ENCODE peak calls at places on chromosomes 11 and 22, in ten cellular contexts. D is stimulated activated CD4-positive, alpha-beta T cell treated with anti-CD3 and anti-CD28 coated beads, Interleukin-15, amount 100 ng/mL, for 24 hours; O is neuronal stem cell; J is mucosa of descending colon; V is ELR; Q is activated CD8-positive, alpha-beta memory T cell treated with anti-CD3 and anti-CD28 coated beads, Interleukin-2, amount 50 U/mL, for 4 hours; X is effector CD4-positive, alpha-beta T cell; P is fibroblast of the conjunctiva; Z is CD8-positive, alpha-beta T cell; S is activated CD4-positive, CD25-positive, alpha-beta regulatory T cell. B is an unnamed sample.

GRCh38 chr11:59144579-59145345 is 2.1 kb downstream of the FAM111A start:
- DNase-seq in S (peak), J (peak), D (peak), Z (peak), P (peak), V (peak), X (peak), O (peak), Q (peak), B (peak)

GRCh38 chr22:44428941-44429615 is 69.0 kb downstream of the RTL6 start:
- DNase-seq in O (no peak), Z (no peak), Q (no peak), J (peak), P (no peak), S (no peak), X (no peak), D (no peak), V (no peak), B (no peak)

GRCh38 chr22:32987081-32987631 is 71.0 kb downstream of the SYN3 start:
- DNase-seq in P (no peak), O (peak), V (no peak), Q (no peak), D (no peak), X (no peak), S (no peak), J (no peak), Z (no peak), B (no peak)

GRCh38 chr11:3341298-3341697 is 37.6 kb downstream of the ZNF195 start:
- DNase-seq in V (peak), S (peak), D (peak), Z (peak), J (peak), O (peak), P (no peak), X (peak), Q (peak), B (peak)

GRCh38 chr11:13889566-13890214 is 72.8 kb upstream of the SPON1 start:
- DNase-seq in D (no peak), X (no peak), J (no peak), Z (no peak), S (no peak), O (no peak), P (no peak), V (no peak), Q (no peak), B (peak)

GRCh38 chr11:121426476-121427454 is 25.3 kb upstream of the SORL1 start:
- DNase-seq in D (peak), S (no peak), P (no peak), X (peak), Z (peak), V (no peak), Q (peak), J (peak), O (no peak), B (peak)

GRCh38 chr11:119062779-119063178 is 4.8 kb upstream of the VPS11 start:
- DNase-seq in Q (no peak), Z (no peak), V (peak), P (peak), D (no peak), J (no peak), S (no peak), O (no peak), X (no peak), B (peak)

GRCh38 chr11:118929496-118930151 is 3.9 kb upstream of the BCL9L start:
- DNase-seq in V (peak), Q (peak), P (no peak), S (peak), O (peak), J (peak), D (peak), X (peak), Z (peak), B (peak)

GRCh38 chr11:69080361-69080973 is 31.7 kb downstream of the TPCN2 start:
- DNase-seq in Z (peak), P (no peak), J (no peak), D (peak), Q (no peak), S (peak), O (no peak), V (peak), X (no peak), B (peak)

GRCh38 chr22:46806789-46807188 is 44.3 kb downstream of the TBC1D22A start:
- DNase-seq in O (no peak), X (no peak), Q (no peak), Z (no peak), D (no peak), P (no peak), S (no peak), V (no peak), J (no peak), B (no peak)

GRCh38 chr22:42905702-42906183 is 48.7 kb upstream of the ARFGAP3 start:
- DNase-seq in P (no peak), Z (no peak), Q (no peak), X (no peak), S (no peak), V (no peak), D (no peak), J (peak), O (no peak), B (no peak)

GRCh38 chr22:44399906-44400762 is 87.4 kb upstream of the SHISAL1 start:
- DNase-seq in P (no peak), Q (no peak), Z (no peak), D (no peak), S (no peak), O (no peak), J (peak), V (no peak), X (no peak), B (no peak)

GRCh38 chr22:46639843-46640242 is 19.7 kb downstream of the GRAMD4 start:
- DNase-seq in V (no peak), X (no peak), D (no peak), O (no peak), Q (no peak), J (no peak), S (no peak), P (no peak), Z (no peak), B (no peak)

GRCh38 chr11:3000032-3000961 is 8.2 kb upstream of the NAP1L4 start:
- DNase-seq in X (no peak), Q (peak), Z (no peak), P (peak), O (no peak), V (peak), S (no peak), D (no peak), J (peak), B (no peak)

GRCh38 chr22:39238966-39239510 is 5.7 kb downstream of the PDGFB start:
- DNase-seq in P (no peak), S (no peak), V (no peak), O (no peak), Q (no peak), J (no peak), X (no peak), Z (no peak), D (no peak), B (no peak)

GRCh38 chr11:125724125-125724524 is 22.0 kb upstream of the PATE1 start:
- DNase-seq in J (no peak), V (peak), X (no peak), S (no peak), D (no peak), O (no peak), Z (no peak), Q (no peak), P (no peak), B (peak)

GRCh38 chr11:65868076-65868667 is 4.4 kb downstream of the EFEMP2 start:
- DNase-seq in X (no peak), S (no peak), J (no peak), Q (no peak), O (peak), D (no peak), V (no peak), P (no peak), Z (no peak), B (no peak)

GRCh38 chr11:3609416-3610265 is 32.2 kb downstream of the ART5 start:
- DNase-seq in Q (no peak), V (peak), S (no peak), Z (no peak), J (no peak), D (peak), X (no peak), O (peak), P (no peak), B (peak)

GRCh38 chr11:72249961-72250360 is 6.0 kb upstream of the PHOX2A start:
- DNase-seq in D (no peak), Z (no peak), P (no peak), J (no peak), X (no peak), Q (no peak), V (no peak), S (no peak), O (no peak), B (no peak)

GRCh38 chr22:33332538-33332937 is 274.4 kb upstream of the SYN3 start:
- DNase-seq in P (no peak), O (no peak), S (no peak), X (no peak), V (no peak), J (peak), Z (no peak), Q (no peak), D (no peak), B (no peak)

GRCh38 chr11:1742371-1742770 is 8.0 kb downstream of the IFITM10 start:
- DNase-seq in X (no peak), Q (no peak), J (no peak), P (no peak), D (no peak), O (no peak), V (no peak), S (no peak), Z (no peak), B (no peak)

GRCh38 chr11:32316232-32316631 is 119.1 kb downstream of the WT1 start:
- DNase-seq in P (no peak), O (no peak), X (no peak), J (no peak), Z (no peak), V (no peak), D (no peak), Q (no peak), S (no peak), B (no peak)

GRCh38 chr11:119791701-119792151 is 62.7 kb upstream of the NECTIN1 start:
- DNase-seq in D (no peak), V (peak), P (peak), S (no peak), O (peak), X (no peak), J (no peak), Q (no peak), Z (no peak), B (no peak)

GRCh38 chr11:1198766-1199688 is 23.8 kb upstream of the MUC5B start:
- DNase-seq in P (no peak), O (no peak), Z (no peak), Q (peak), D (peak), X (no peak), J (peak), S (no peak), V (no peak), B (no peak)

GRCh38 chr11:134345237-134345550 is 13.4 kb downstream of the GLB1L2 start:
- DNase-seq in V (no peak), S (no peak), X (no peak), Z (no peak), Q (no peak), D (no peak), J (no peak), P (no peak), O (no peak), B (no peak)

GRCh38 chr22:47051435-47052175 is 289.2 kb downstream of the TBC1D22A start:
- DNase-seq in O (no peak), J (peak), P (no peak), Q (no peak), V (no peak), Z (no peak), X (no peak), D (no peak), S (no peak), B (no peak)

GRCh38 chr11:79189604-79190003 is 251.2 kb downstream of the TENM4 start:
- DNase-seq in S (no peak), V (no peak), D (no peak), Q (no peak), O (no peak), J (no peak), Z (no peak), P (no peak), X (no peak), B (no peak)

GRCh38 chr11:58060939-58061672 is 30.4 kb downstream of the OR6Q1 start:
- DNase-seq in Z (no peak), S (no peak), D (no peak), Q (no peak), V (peak), O (no peak), P (no peak), J (no peak), X (no peak), B (peak)

GRCh38 chr22:48950151-48950915 is 877.3 kb downstream of the BRD1 start:
- DNase-seq in P (no peak), V (no peak), O (no peak), X (no peak), Z (no peak), S (no peak), J (no peak), Q (no peak), D (no peak), B (no peak)

GRCh38 chr11:24848857-24849256 is 352.0 kb downstream of the LUZP2 start:
- DNase-seq in Z (no peak), D (no peak), S (no peak), O (no peak), V (no peak), X (no peak), J (no peak), Q (no peak), P (no peak), B (no peak)

GRCh38 chr11:8242480-8243280 is 21.0 kb downstream of the LMO1 start:
- DNase-seq in Z (no peak), J (peak), X (no peak), Q (no peak), S (no peak), V (no peak), P (no peak), O (no peak), D (no peak), B (no peak)

GRCh38 chr11:77038825-77039326 is 4.7 kb downstream of the B3GNT6 start:
- DNase-seq in V (peak), Q (no peak), S (no peak), O (no peak), D (no peak), X (no peak), Z (no peak), J (no peak), P (no peak), B (peak)

GRCh38 chr11:93984205-93984586 is 37.0 kb upstream of the HEPHL1 start:
- DNase-seq in J (no peak), P (peak), Z (no peak), Q (no peak), O (no peak), V (peak), S (no peak), D (no peak), X (no peak), B (peak)

GRCh38 chr22:32708835-32709234 is 92.7 kb upstream of the TIMP3 start:
- DNase-seq in Z (no peak), X (no peak), O (no peak), J (no peak), V (peak), P (peak), D (no peak), Q (no peak), S (no peak), B (no peak)

GRCh38 chr11:69123593-69124545 is 31.9 kb upstream of the SMIM38 start:
- DNase-seq in J (peak), V (no peak), D (peak), X (no peak), Z (no peak), O (no peak), P (no peak), S (no peak), Q (no peak), B (no peak)

GRCh38 chr11:125579811-125580210 is 10.5 kb downstream of the EI24 start:
- DNase-seq in S (no peak), X (no peak), Q (no peak), V (no peak), D (no peak), P (no peak), O (no peak), J (no peak), Z (no peak), B (no peak)

GRCh38 chr11:118401880-118402590 is 629 bp downstream of the ATP5MG start:
- DNase-seq in D (no peak), X (no peak), V (peak), S (no peak), J (no peak), Q (no peak), P (peak), O (peak), Z (no peak), B (peak)

GRCh38 chr22:47193606-47194316 is 431.3 kb downstream of the TBC1D22A start:
- DNase-seq in S (no peak), O (no peak), Z (no peak), X (no peak), V (no peak), D (no peak), P (no peak), J (peak), Q (no peak), B (no peak)

GRCh38 chr11:126277780-126278179 is 5.1 kb upstream of the TIRAP start:
- DNase-seq in V (no peak), Q (no peak), D (no peak), P (no peak), Z (no peak), X (no peak), J (no peak), S (no peak), O (no peak), B (no peak)

B was measured in PC-3.